ENCODE peak calls at places on chromosomes 16 and 17, in six cellular contexts. N, K, G, E, Q and O are unnamed samples.

GRCh38 chr17:82893779-82894178 is 54.0 kb upstream of the ZNF750 start:
- DNase-seq in N (peak; percentile 40), K (peak; percentile 31), G (no peak), E (no peak), Q (no peak), O (no peak)

GRCh38 chr16:74997042-74997491 is 1.8 kb upstream of the ZNRF1 start:
- DNase-seq in N (no peak), K (no peak), G (no peak), E (no peak), Q (no peak), O (no peak)

GRCh38 chr16:21028728-21029127 is 121.9 kb downstream of the DNAH3 start:
- DNase-seq in N (no peak), K (peak; percentile 9), G (no peak), E (no peak), Q (no peak), O (no peak)

GRCh38 chr17:32323784-32324590 is 18.0 kb downstream of the C17orf75 start:
- DNase-seq in N (no peak), K (no peak), G (peak; percentile 9), E (peak; percentile 72), Q (no peak), O (no peak)

GRCh38 chr16:24755201-24755874 is 25.9 kb downstream of the TNRC6A start:
- DNase-seq in N (no peak), K (no peak), G (no peak), E (no peak), Q (no peak), O (no peak)

GRCh38 chr17:79647456-79647915 is 36.6 kb upstream of the RBFOX3 start:
- DNase-seq in N (no peak), K (no peak), G (no peak), E (no peak), Q (peak; percentile 6), O (no peak)

GRCh38 chr17:35069311-35069710 is 5.8 kb upstream of the RFFL start:
- DNase-seq in N (no peak), K (peak; percentile 51), G (no peak), E (no peak), Q (no peak), O (no peak)

GRCh38 chr16:73125860-73126259 is 77.9 kb upstream of the ZFHX3 start:
- DNase-seq in N (no peak), K (peak; percentile 76), G (no peak), E (peak; percentile 45), Q (peak; percentile 40), O (no peak)

GRCh38 chr17:82892869-82893565 is 53.2 kb upstream of the ZNF750 start:
- DNase-seq in N (no peak), K (no peak), G (peak; percentile 78), E (no peak), Q (no peak), O (no peak)

GRCh38 chr17:82241183-82241925 is 12.5 kb downstream of the SLC16A3 start:
- DNase-seq in N (peak; percentile 88), K (peak; percentile 74), G (no peak), E (peak; percentile 74), Q (peak; percentile 75), O (no peak)